ENCODE peak calls at places on chromosomes 6 and 20, in four cellular contexts. R, M, Y and E are unnamed samples.

GRCh38 chr6:43570876-43571441 is 4.9 kb downstream of the XPO5 start:
- DNase-seq in R (peak; percentile 9), M (peak; percentile 12), Y (no peak), E (no peak)

GRCh38 chr20:57680934-57681914 is 28.6 kb downstream of the PMEPA1 start:
- DNase-seq in R (no peak), M (no peak), Y (peak; percentile 43), E (peak; percentile 66)

GRCh38 chr6:28597217-28597835 is 71.6 kb downstream of the GPX5 start:
- DNase-seq in R (peak; percentile 39), M (peak; percentile 46), Y (no peak), E (no peak)

GRCh38 chr6:137217801-137218472 is 1.2 kb downstream of the IFNGR1 start:
- DNase-seq in R (peak; percentile 52), M (peak; percentile 15), Y (no peak), E (no peak)

GRCh38 chr6:132728616-132729015 is 14.8 kb upstream of the VNN1 start:
- DNase-seq in R (no peak), M (no peak), Y (no peak), E (no peak)

GRCh38 chr6:10521104-10521808 is at the start of gene GCNT2:
- DNase-seq in R (no peak), M (peak; percentile 37), Y (no peak), E (no peak)

GRCh38 chr20:20612251-20612650 is 100.2 kb downstream of the RALGAPA2 start:
- DNase-seq in R (no peak), M (no peak), Y (no peak), E (no peak)

GRCh38 chr20:49899551-49900383 is 15.6 kb downstream of the SPATA2 start:
- DNase-seq in R (no peak), M (no peak), Y (no peak), E (no peak)

GRCh38 chr20:53434662-53435061 is 159.0 kb downstream of the ZNF217 start:
- DNase-seq in R (peak; percentile 15), M (no peak), Y (no peak), E (no peak)

GRCh38 chr20:38343107-38343797 is 3.0 kb upstream of the LBP start:
- DNase-seq in R (peak; percentile 35), M (no peak), Y (no peak), E (no peak)

GRCh38 chr6:134935076-134935475 is 14.8 kb downstream of the ALDH8A1 start:
- DNase-seq in R (no peak), M (peak; percentile 18), Y (no peak), E (no peak)

GRCh38 chr6:142802124-142802523 is 142.9 kb downstream of the HIVEP2 start:
- DNase-seq in R (peak; percentile 99), M (peak; percentile 99), Y (no peak), E (no peak)

GRCh38 chr20:3875378-3875974 is 13.7 kb upstream of the PANK2 start:
- DNase-seq in R (no peak), M (no peak), Y (no peak), E (no peak)

GRCh38 chr6:99607416-99608036 is 893 bp downstream of the PRDM13 start:
- DNase-seq in R (no peak), M (no peak), Y (no peak), E (no peak)

GRCh38 chr6:142760152-142760551 is 184.8 kb downstream of the HIVEP2 start:
- DNase-seq in R (peak; percentile 84), M (peak; percentile 71), Y (no peak), E (no peak)

GRCh38 chr6:897561-898207 is 204.7 kb upstream of the EXOC2 start:
- DNase-seq in R (no peak), M (no peak), Y (no peak), E (no peak)

GRCh38 chr6:106749611-106750010 is 120.2 kb downstream of the QRSL1 start:
- DNase-seq in R (no peak), M (peak; percentile 4), Y (no peak), E (no peak)

GRCh38 chr6:5565976-5566375 is 304.7 kb downstream of the FARS2 start:
- DNase-seq in R (no peak), M (no peak), Y (no peak), E (no peak)

GRCh38 chr6:78831492-78831891 is 35.9 kb upstream of the IRAK1BP1 start:
- DNase-seq in R (no peak), M (peak; percentile 92), Y (no peak), E (no peak)

GRCh38 chr20:330233-331149 is 5.1 kb downstream of the SOX12 start:
- DNase-seq in R (peak; percentile 66), M (peak; percentile 46), Y (peak; percentile 38), E (peak; percentile 51)

GRCh38 chr20:328596-329324 is 3.4 kb downstream of the SOX12 start:
- DNase-seq in R (no peak), M (no peak), Y (no peak), E (no peak)

GRCh38 chr20:327946-328563 is 2.7 kb downstream of the SOX12 start:
- DNase-seq in R (peak; percentile 33), M (no peak), Y (no peak), E (no peak)

GRCh38 chr20:329325-329695 is 4.0 kb downstream of the SOX12 start:
- DNase-seq in R (no peak), M (no peak), Y (no peak), E (no peak)

GRCh38 chr20:329851-330232 is 4.5 kb downstream of the SOX12 start:
- DNase-seq in R (no peak), M (no peak), Y (no peak), E (no peak)
- H3K4me3 ChIP-seq in R (no peak overlapping the region), M (no peak overlapping the region), Y (no peak overlapping the region), E (no peak overlapping the region)

DNA sequence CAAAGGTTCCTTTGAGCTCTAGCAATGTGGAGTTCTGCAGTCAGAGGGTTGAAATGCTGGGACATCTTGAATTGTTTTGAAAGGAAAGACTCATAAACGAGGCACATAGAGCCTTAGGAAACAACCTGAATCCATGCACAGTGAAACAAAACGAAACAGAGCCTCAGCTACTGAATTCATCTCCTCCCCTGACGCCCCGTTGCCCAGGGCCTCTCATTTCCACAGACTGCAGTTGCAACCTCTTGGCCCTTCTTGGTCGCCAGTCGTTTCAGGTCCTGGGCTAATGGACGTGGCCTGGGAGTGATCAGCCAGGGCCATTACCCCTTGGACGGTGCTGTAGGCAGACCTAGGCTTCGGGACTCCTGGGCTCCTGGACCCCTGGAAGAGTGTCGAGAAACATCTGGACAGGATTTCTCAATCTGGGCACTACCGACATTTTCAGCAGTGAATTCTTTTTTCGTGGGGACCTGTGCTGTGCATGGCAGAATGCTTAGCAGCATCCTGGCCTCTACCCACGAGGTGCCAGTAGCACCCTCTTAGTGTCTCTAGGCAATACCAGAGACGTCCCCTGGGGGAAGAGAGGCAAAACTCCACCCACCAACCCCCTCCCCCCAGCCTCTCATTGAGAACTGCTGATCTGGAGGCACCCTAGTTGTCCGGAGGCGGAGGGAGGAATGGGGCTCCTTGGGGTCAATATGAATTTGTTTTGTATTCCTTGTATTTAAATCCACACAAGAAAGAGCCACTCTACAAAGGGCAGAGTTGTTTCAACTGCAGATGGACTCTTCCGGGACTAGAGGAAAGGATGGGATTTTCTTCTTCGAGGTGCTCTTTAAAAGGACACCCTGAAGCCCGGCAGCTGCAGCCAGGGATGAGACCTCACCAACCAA is 50.2 kb downstream of the TMEM242 start:
- DNase-seq in R (peak; percentile 40), M (no peak), Y (no peak), E (peak; percentile 71)
- H3K4me3 ChIP-seq in R (no peak overlapping the region), M (no peak overlapping the region), Y (no peak overlapping the region), E (peak overlapping the region; percentile 65)

GRCh38 chr20:14333734-14334133 is 3.7 kb downstream of the FLRT3 start:
- DNase-seq in R (no peak), M (no peak), Y (no peak), E (no peak)
- H3K4me3 ChIP-seq in R (no peak overlapping the region), M (no peak overlapping the region), Y (no peak overlapping the region), E (no peak overlapping the region)

DNA sequence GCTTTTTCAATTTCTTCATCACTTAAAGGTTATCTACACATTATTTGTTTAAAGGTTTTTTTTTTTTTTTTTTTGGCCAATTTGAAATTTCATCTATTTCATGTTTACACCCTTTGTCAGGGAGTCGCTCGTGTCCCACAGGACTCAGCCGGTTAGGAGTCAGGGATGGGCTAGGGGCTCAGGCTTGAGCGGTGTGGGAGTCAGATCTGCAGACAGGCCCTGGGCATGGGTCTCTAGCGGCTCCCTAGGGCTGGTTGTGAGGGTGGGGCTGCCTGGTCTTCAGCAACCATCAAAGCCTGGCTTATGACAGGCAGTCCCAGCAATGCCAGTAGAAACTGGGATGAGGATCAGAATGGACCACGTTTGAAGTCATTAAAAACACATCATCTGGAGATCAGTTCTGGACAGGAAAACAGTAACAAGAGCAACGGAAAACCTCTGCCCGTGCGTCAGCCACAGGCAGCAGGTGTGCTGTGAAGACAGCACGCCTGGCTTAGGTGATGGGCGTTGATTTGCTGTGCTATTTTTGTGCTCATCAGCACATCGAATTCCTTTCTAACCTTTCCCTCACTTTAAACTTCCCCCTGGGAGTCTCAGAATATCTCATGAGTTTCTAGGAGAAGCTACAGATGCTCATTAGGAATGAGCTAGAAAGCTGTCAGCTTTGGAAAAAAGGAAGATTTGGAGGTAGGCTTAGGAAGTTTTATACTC is 91.3 kb upstream of the MPC1 start:
- DNase-seq in R (no peak), M (no peak), Y (no peak), E (no peak)
- H3K4me3 ChIP-seq in R (no peak overlapping the region), M (no peak overlapping the region), Y (no peak overlapping the region), E (no peak overlapping the region)

GRCh38 chr6:156676721-156677120 is 100.5 kb upstream of the ARID1B start:
- DNase-seq in R (no peak), M (no peak), Y (no peak), E (no peak)

GRCh38 chr6:156674197-156674596 is 103.0 kb upstream of the ARID1B start:
- DNase-seq in R (no peak), M (no peak), Y (no peak), E (no peak)
- H3K4me3 ChIP-seq in R (no peak overlapping the region), M (no peak overlapping the region), Y (no peak overlapping the region), E (no peak overlapping the region)

DNA sequence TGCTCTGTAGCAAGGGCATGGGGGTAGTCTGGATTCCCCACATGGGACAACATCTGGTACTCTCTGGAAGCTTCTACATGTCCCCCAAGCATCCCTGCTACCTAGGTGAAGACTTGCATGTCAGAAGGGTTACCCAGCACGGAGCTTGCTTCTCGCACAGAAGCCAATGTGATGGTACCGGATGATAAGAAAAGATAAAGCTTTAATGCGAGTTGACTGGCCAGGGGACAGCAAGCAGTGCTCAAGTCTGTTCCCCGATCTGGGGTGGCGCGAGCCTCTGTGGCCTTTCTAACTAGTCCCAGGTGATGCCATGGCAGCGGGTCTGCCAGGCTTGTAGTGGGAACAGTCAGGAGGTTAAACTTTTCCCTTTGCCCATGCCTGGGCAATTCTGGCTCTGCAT is 70.0 kb upstream of the TIAM2 start:
- DNase-seq in R (no peak), M (no peak), Y (no peak), E (no peak)
- H3K4me3 ChIP-seq in R (no peak overlapping the region), M (no peak overlapping the region), Y (no peak overlapping the region), E (no peak overlapping the region)